ENCODE peak calls at places on chromosomes 16 and 17, in eight cellular contexts. F, M, A, D, P, U, H and B are unnamed samples.

GRCh38 chr17:65797809-65798208 is 236.4 kb upstream of the AXIN2 start:
- DNase-seq in D (no peak), A (peak), M (no peak), P (peak), U (no peak), F (no peak), H (no peak), B (peak)

GRCh38 chr16:3068486-3068885 is 3.0 kb downstream of the IL32 start:
- DNase-seq in A (peak), D (no peak), H (no peak), P (no peak), M (no peak), U (no peak), F (no peak), B (no peak)

GRCh38 chr16:4032768-4033167 is 83.5 kb downstream of the ADCY9 start:
- DNase-seq in F (peak), D (peak), P (peak), H (no peak), U (no peak), A (peak), M (no peak), B (no peak)

GRCh38 chr17:77437017-77437416 is 296.2 kb downstream of the SEC14L1 start:
- DNase-seq in U (peak), P (peak), M (no peak), H (no peak), A (no peak), F (no peak), D (peak), B (peak)

GRCh38 chr17:58309918-58310259 is 18.7 kb downstream of the TSPOAP1 start:
- DNase-seq in P (no peak), A (no peak), M (no peak), F (peak), H (no peak), U (no peak), D (no peak), B (no peak)

GRCh38 chr17:75587718-75588545 is at the start of gene MYO15B:
- DNase-seq in U (peak), P (peak), A (peak), M (no peak), F (peak), H (no peak), D (no peak), B (no peak)

GRCh38 chr17:75878174-75878998 is at the start of gene TRIM47:
- DNase-seq in A (no peak), P (peak), U (peak), F (peak), H (no peak), M (no peak), D (peak), B (no peak)

GRCh38 chr17:82006468-82007227 is 16.0 kb downstream of the CENPX start:
- DNase-seq in M (no peak), U (peak), P (peak), F (no peak), H (no peak), A (no peak), D (peak), B (no peak)

GRCh38 chr17:223723-224471 is 42.4 kb upstream of the DOC2B start:
- DNase-seq in A (no peak), D (no peak), M (no peak), U (no peak), H (no peak), F (no peak), P (no peak), B (no peak)

GRCh38 chr16:3101841-3102470 is 2.9 kb upstream of the ZSCAN10 start:
- DNase-seq in F (peak), A (peak), U (no peak), M (no peak), H (peak), D (no peak), P (no peak), B (no peak)

GRCh38 chr16:2170587-2171435 is 15.2 kb downstream of the TRAF7 start:
- DNase-seq in A (no peak), H (no peak), M (no peak), U (no peak), F (no peak), P (no peak), D (no peak), B (no peak)

GRCh38 chr17:38719284-38719942 is 10.7 kb upstream of the CISD3 start:
- DNase-seq in M (no peak), H (no peak), U (no peak), D (no peak), F (no peak), P (no peak), A (no peak), B (no peak)

GRCh38 chr16:56424791-56425438 is 430 bp downstream of the AMFR start:
- DNase-seq in M (no peak), A (no peak), H (no peak), F (peak), P (peak), D (peak), U (no peak), B (no peak)

GRCh38 chr16:27538508-27538907 is 11.2 kb downstream of the GTF3C1 start:
- DNase-seq in A (no peak), D (no peak), P (no peak), M (no peak), U (no peak), H (no peak), F (no peak), B (no peak)

GRCh38 chr17:45147102-45147580 is 1.1 kb upstream of the HEXIM1 start:
- DNase-seq in P (peak), D (peak), A (peak), U (no peak), M (no peak), H (no peak), F (peak), B (peak)

GRCh38 chr17:40415390-40415789 is 2.3 kb downstream of the TOP2A start:
- DNase-seq in P (peak), M (peak), U (peak), F (no peak), D (peak), A (peak), H (no peak), B (peak)

GRCh38 chr17:82217530-82218204 is 5.0 kb upstream of the CCDC57 start:
- DNase-seq in P (peak), M (peak), D (peak), A (no peak), F (no peak), U (peak), H (no peak), B (no peak)

GRCh38 chr17:67442787-67443624 is 65.9 kb downstream of the PITPNC1 start:
- DNase-seq in D (peak), U (no peak), F (no peak), M (no peak), A (no peak), H (no peak), P (no peak), B (no peak)

GRCh38 chr16:88906020-88906419 is 39.6 kb upstream of the PABPN1L start:
- DNase-seq in P (no peak), A (no peak), U (no peak), H (no peak), M (no peak), D (no peak), F (no peak), B (no peak)

GRCh38 chr17:35942588-35943186 is 826 bp downstream of the LYZL6 start:
- DNase-seq in D (no peak), H (no peak), A (no peak), P (no peak), U (no peak), F (no peak), M (no peak), B (no peak)

GRCh38 chr17:35127751-35128514 is 6.5 kb downstream of the FNDC8 start:
- DNase-seq in F (no peak), P (peak), D (no peak), A (no peak), H (no peak), U (peak), M (no peak), B (no peak)

GRCh38 chr17:78469443-78469842 is 91.0 kb downstream of the PGS1 start:
- DNase-seq in M (no peak), F (no peak), D (no peak), P (no peak), H (no peak), A (no peak), U (no peak), B (no peak)

GRCh38 chr16:56930516-56931252 is 1.3 kb upstream of the HERPUD1 start:
- DNase-seq in D (no peak), M (no peak), H (peak), P (no peak), U (no peak), A (peak), F (no peak), B (no peak)

GRCh38 chr16:47395733-47396503 is 64.9 kb downstream of the ITFG1 start:
- DNase-seq in H (no peak), F (no peak), P (no peak), U (no peak), A (no peak), M (no peak), D (no peak), B (no peak)

GRCh38 chr17:66807182-66807581 is 27.7 kb upstream of the CACNG5 start:
- DNase-seq in U (no peak), H (no peak), A (no peak), D (no peak), M (no peak), P (no peak), F (no peak), B (no peak)